ENCODE peak calls at places on chromosomes 13 and 19, in five cellular contexts. K is GM12891, U is K562, W is SK-N-SH, V is GM12878. H is an unnamed sample.

GRCh38 chr13:27131906-27132305 is 39.7 kb downstream of the USP12 start:
- DNase-seq in U (no peak), V (no peak), K (no peak), W (no peak), H (no peak)

GRCh38 chr19:2754659-2755447 is 15.0 kb upstream of the SLC39A3 start:
- DNase-seq in K (no peak), V (no peak), W (no peak), U (no peak), H (no peak)

GRCh38 chr19:2494447-2495129 is 18.7 kb downstream of the GADD45B start:
- DNase-seq in W (peak), K (peak), U (peak), V (no peak), H (peak)

GRCh38 chr13:78131811-78132210 is 213.2 kb upstream of the EDNRB start:
- DNase-seq in V (no peak), K (no peak), W (no peak), U (no peak), H (no peak)

GRCh38 chr13:90105881-90106496 is 1241.5 kb upstream of the MIR17HG start:
- DNase-seq in W (no peak), V (no peak), K (no peak), U (no peak), H (no peak)

GRCh38 chr19:40603071-40603718 is 2.0 kb downstream of the LTBP4 start:
- DNase-seq in V (no peak), U (no peak), K (no peak), W (no peak), H (no peak)

GRCh38 chr19:11697284-11697855 is 41.4 kb downstream of the ZNF823 start:
- DNase-seq in W (no peak), U (no peak), K (no peak), V (no peak), H (no peak)

GRCh38 chr19:29715695-29716581 is 877 bp upstream of the C19orf12 start:
- DNase-seq in K (no peak), V (no peak), U (no peak), W (no peak), H (no peak)

GRCh38 chr19:18637644-18638630 is 1.1 kb downstream of the KLHL26 start:
- DNase-seq in V (no peak), K (no peak), W (no peak), U (no peak), H (no peak)

GRCh38 chr13:111494641-111495040 is 174.2 kb downstream of the TEX29 start:
- DNase-seq in V (no peak), W (no peak), U (no peak), K (no peak), H (no peak)

GRCh38 chr13:80454245-80454644 is 113.3 kb upstream of the SPRY2 start:
- DNase-seq in K (no peak), U (no peak), W (no peak), V (peak), H (no peak)

GRCh38 chr13:49585220-49586157 is at the start of gene RCBTB1:
- DNase-seq in W (peak), K (peak), V (no peak), U (peak), H (peak)

GRCh38 chr13:67278230-67278629 is 48.1 kb upstream of the PCDH9 start:
- DNase-seq in W (no peak), K (no peak), V (no peak), U (no peak), H (no peak)

GRCh38 chr19:49136771-49137171 is 17.4 kb downstream of the PPFIA3 start:
- DNase-seq in W (no peak), K (no peak), U (no peak), V (no peak), H (no peak)

GRCh38 chr19:45852145-45852750 is 10.7 kb downstream of the SYMPK start:
- DNase-seq in V (no peak), K (no peak), W (no peak), U (no peak), H (no peak)

GRCh38 chr13:99681695-99682094 is 180.4 kb downstream of the TM9SF2 start:
- DNase-seq in V (no peak), U (no peak), W (no peak), K (no peak), H (no peak)

GRCh38 chr13:34748078-34748477 is 194.0 kb upstream of the NBEA start:
- DNase-seq in V (no peak), U (no peak), K (no peak), W (no peak), H (no peak)

GRCh38 chr13:100158569-100158968 is 69.7 kb downstream of the PCCA start:
- DNase-seq in K (no peak), U (no peak), V (no peak), W (no peak), H (no peak)

GRCh38 chr19:2047449-2048103 is 3.5 kb downstream of the MKNK2 start:
- DNase-seq in V (no peak), U (peak), W (no peak), K (no peak), H (no peak)

GRCh38 chr19:46299004-46299509 is 2.2 kb downstream of the HIF3A start:
- DNase-seq in W (peak), V (no peak), K (no peak), U (no peak), H (no peak)

GRCh38 chr19:46859637-46860124 is 1.1 kb upstream of the ARHGAP35 start:
- DNase-seq in V (no peak), W (peak), U (peak), K (no peak), H (no peak)

GRCh38 chr19:35716985-35717664 is 678 bp upstream of the KMT2B start:
- DNase-seq in W (peak), V (peak), K (no peak), U (peak), H (peak)

GRCh38 chr19:17718467-17718987 is 753 bp upstream of the MAP1S start:
- DNase-seq in U (no peak), K (no peak), V (no peak), W (no peak), H (no peak)

GRCh38 chr13:72820156-72820897 is 38.4 kb downstream of the PIBF1 start:
- DNase-seq in V (no peak), W (no peak), K (no peak), U (no peak), H (no peak)

GRCh38 chr13:35978607-35979316 is 152.4 kb downstream of the DCLK1 start:
- DNase-seq in V (no peak), K (peak), W (peak), U (peak), H (no peak)

GRCh38 chr13:58025821-58026220 is 394.3 kb downstream of the PCDH17 start:
- DNase-seq in W (no peak), K (no peak), V (no peak), U (no peak), H (no peak)

GRCh38 chr19:32599736-32600157 is 18.8 kb downstream of the PDCD5 start:
- DNase-seq in U (peak), K (no peak), W (peak), V (no peak), H (no peak)

GRCh38 chr13:95023405-95023804 is 277.8 kb downstream of the ABCC4 start:
- DNase-seq in K (no peak), V (no peak), U (no peak), W (no peak), H (no peak)

GRCh38 chr13:66492479-66492878 is 737.7 kb downstream of the PCDH9 start:
- DNase-seq in W (peak), K (no peak), V (no peak), U (peak), H (no peak)

GRCh38 chr19:31534231-31534630 is 185.0 kb upstream of the TSHZ3 start:
- DNase-seq in U (no peak), K (no peak), W (no peak), V (no peak), H (no peak)

GRCh38 chr19:8485561-8486371 is 16.7 kb downstream of the PRAM1 start:
- DNase-seq in V (no peak), K (no peak), W (no peak), U (no peak), H (no peak)

GRCh38 chr19:8486661-8487136 is 15.7 kb downstream of the PRAM1 start:
- DNase-seq in U (no peak), V (no peak), W (no peak), K (no peak), H (no peak)

GRCh38 chr19:8482696-8483095 is 19.7 kb downstream of the PRAM1 start:
- DNase-seq in U (no peak), V (no peak), K (no peak), W (no peak), H (no peak)

GRCh38 chr19:8483165-8483564 is 19.3 kb downstream of the PRAM1 start:
- DNase-seq in U (no peak), V (no peak), W (no peak), K (no peak), H (no peak)

GRCh38 chr19:8484331-8484894 is 18.0 kb downstream of the PRAM1 start:
- DNase-seq in U (no peak), W (no peak), V (no peak), K (no peak), H (no peak)
- TF ChIP-seq TAF1 in U (no peak), W (no peak), V (no peak), K (no peak), H (no peak)

GRCh38 chr19:53977429-53977990 is 13.9 kb upstream of the CACNG6 start:
- DNase-seq in K (no peak), W (peak), V (no peak), U (peak), H (no peak)
- TF ChIP-seq TAF1 in K (no peak), W (no peak), V (no peak), U (no peak), H (no peak)

DNA sequence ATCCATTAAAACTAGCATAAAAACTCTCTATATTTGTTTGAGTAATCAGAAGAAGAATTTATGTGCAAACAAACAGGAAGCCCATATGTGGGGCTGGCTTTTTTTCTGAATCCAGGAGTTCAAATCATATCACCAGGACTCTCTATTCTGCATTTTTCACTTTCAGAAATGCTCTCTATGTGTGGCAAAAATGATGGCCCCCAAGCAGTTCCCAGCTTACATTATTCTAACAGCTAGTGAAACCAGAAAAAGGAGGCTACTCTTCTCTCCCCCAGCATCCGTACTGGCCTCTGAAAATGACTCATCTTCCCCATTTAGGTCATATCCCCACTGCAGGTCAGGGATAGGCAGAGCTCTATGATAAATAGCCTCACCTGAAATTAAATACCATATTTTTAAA is 20.4 kb downstream of the RBM26 start:
- DNase-seq in V (peak), W (no peak), U (no peak), K (no peak), H (no peak)
- TF ChIP-seq TAF1 in V (no peak), W (no peak), U (no peak), K (no peak), H (no peak)

DNA sequence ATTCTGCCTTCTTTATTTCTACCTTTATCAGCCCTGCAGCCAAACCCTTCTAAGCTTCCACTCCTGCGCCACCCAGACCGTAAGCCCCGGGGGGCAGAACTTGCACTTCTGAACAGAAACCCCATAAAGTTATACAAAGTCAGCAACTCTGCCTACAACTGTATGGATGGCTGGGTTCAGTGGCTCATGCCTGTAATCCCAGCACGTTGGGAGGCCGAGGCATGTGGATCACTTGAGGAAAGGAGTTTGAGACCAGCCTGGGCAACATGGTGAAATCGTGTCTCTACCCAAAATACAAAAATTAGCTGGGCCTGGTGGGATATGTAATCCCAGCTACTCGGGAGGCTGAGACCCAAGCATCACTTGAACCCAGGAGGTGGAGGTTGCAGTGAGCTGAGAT is 10.4 kb downstream of the RANBP3 start:
- DNase-seq in K (no peak), U (no peak), V (no peak), W (no peak), H (no peak)
- TF ChIP-seq TAF1 in K (no peak), U (no peak), V (no peak), W (no peak), H (no peak)

GRCh38 chr13:109760372-109760771 is 26.0 kb downstream of the IRS2 start:
- DNase-seq in K (no peak), W (no peak), V (no peak), U (no peak), H (no peak)
- TF ChIP-seq TAF1 in K (no peak), W (no peak), V (no peak), U (no peak), H (no peak)

DNA sequence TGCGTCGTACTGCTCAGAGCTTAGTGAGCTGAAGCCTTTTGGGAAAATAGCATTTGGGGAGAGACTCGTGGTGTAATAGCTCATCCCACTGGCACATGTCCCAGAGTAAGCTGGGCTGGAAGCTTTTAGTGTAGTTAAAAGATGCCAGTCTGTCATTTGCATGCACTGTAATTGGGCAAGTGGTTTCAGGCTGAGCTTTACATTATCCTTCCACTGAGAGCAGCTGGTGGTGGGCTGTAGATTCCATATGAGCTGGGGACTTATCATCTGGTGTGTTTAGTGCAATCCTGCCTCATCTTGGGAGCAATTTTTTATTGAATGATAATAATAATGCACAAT is 69.9 kb downstream of the LRCH1 start:
- DNase-seq in W (peak), K (no peak), V (no peak), U (no peak), H (no peak)
- TF ChIP-seq TAF1 in W (no peak), K (no peak), V (no peak), U (no peak), H (no peak)

DNA sequence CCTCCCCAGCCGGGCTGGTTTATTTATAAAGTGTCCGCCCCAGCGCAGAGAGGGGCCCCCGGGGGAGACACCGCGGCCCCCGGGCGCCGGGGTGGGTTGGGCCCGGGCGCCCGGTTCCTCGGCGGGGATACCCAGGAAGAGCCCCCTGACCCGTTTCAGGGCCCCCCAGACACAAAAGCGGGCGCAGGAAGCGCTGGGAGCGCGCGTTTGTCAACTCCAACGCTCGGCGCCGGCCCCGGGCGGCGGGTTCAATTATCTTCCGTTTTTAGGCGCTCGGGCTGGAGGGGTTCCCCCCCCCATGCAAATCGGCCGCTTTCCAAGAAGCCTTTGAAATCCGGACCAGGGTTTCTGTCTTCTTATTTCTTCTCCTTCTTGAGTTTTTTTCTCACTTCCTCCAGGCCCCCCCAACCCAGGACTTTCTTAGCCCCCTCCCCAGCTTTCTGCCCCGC is 784 bp downstream of the ARID3A start:
- DNase-seq in U (no peak), K (no peak), W (no peak), V (no peak), H (peak)
- TF ChIP-seq TAF1 in U (peak), K (no peak), W (no peak), V (peak), H (peak)

DNA sequence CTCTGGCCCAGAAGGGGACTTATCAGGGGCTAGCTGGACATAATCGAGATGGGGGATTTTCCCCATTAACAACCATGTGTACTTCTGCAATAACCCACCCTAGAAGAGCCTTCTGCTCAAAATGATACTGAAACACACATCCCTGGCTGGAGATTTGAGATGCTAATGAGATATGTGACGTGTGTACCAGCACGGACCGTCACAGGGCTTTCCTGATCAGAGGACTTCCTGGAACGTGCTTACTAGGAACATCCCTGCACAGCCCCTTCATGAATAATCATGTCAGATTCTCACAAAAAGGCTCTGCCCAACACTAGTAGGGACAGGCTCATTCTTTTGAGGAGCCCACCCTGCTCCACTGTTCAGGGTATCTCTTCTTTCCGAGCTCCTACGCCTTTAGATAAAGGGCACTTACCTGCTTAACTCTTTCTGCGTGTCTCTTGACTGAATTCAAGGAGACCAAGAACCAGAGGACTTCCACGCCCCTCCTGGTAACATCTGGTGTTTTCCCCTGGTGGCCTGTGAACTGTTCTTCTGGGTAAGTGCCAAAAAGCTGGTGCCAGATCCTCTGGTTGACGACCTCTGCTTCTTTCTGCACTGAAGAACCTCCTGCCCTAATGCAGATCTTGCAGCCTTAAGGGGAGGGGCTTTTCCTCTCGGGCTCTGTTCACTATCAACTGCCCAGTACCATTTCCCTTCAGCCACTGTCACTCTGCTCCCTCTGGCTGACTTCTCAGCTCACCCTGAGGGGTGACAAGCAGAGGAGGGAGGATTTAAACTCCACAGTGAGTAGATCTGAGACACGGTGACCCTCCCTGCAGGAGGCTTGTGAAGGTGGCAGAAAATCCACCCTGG is 6.3 kb upstream of the ERVV-1 start:
- DNase-seq in U (peak), V (no peak), K (no peak), W (peak), H (no peak)
- TF ChIP-seq TAF1 in U (no peak), V (no peak), K (no peak), W (no peak), H (no peak)

GRCh38 chr19:24141612-24142011 is 54.6 kb downstream of the ZNF254 start:
- DNase-seq in U (no peak), W (no peak), K (no peak), V (no peak), H (no peak)
- TF ChIP-seq TAF1 in U (no peak), W (no peak), K (no peak), V (no peak), H (no peak)

GRCh38 chr19:15323496-15324235 is 8.7 kb downstream of the BRD4 start:
- DNase-seq in V (no peak), K (no peak), W (no peak), U (peak), H (no peak)
- TF ChIP-seq TAF1 in V (no peak), K (no peak), W (no peak), U (no peak), H (no peak)